ENCODE peak calls at places on chromosomes 4 and X, in six cellular contexts. One of them, this sample, is unnamed.
A peak's percentile ranks its signal among the peaks of the same experiment; 100 is the strongest.

GRCh38 chr4:5451243-5451642 is 257.1 kb downstream of the EVC2 start:
- DNase-seq in K562: no peak
- DNase-seq in H1: no peak
- DNase-seq in SK-N-SH: no peak
- DNase-seq in GM12878: no peak
- DNase-seq in HepG2: no peak
- DNase-seq in this sample: no peak

GRCh38 chrX:121254336-121254735 is 206.9 kb downstream of the GLUD2 start:
- DNase-seq in K562: no peak
- DNase-seq in H1: no peak
- DNase-seq in SK-N-SH: no peak
- DNase-seq in GM12878: no peak
- DNase-seq in HepG2: peak; percentile 5
- DNase-seq in this sample: no peak

GRCh38 chr4:90598741-90599140 is 471.5 kb downstream of the CCSER1 start:
- DNase-seq in K562: no peak
- DNase-seq in H1: no peak
- DNase-seq in SK-N-SH: no peak
- DNase-seq in GM12878: no peak
- DNase-seq in HepG2: no peak
- DNase-seq in this sample: no peak

GRCh38 chr4:140645614-140646412 is 77.1 kb upstream of the UCP1 start:
- DNase-seq in K562: no peak
- DNase-seq in H1: no peak
- DNase-seq in SK-N-SH: no peak
- DNase-seq in GM12878: no peak
- DNase-seq in HepG2: peak; percentile 49
- DNase-seq in this sample: no peak

GRCh38 chrX:34918856-34919255 is 23.7 kb upstream of the FAM47B start:
- DNase-seq in K562: no peak
- DNase-seq in H1: no peak
- DNase-seq in SK-N-SH: peak; percentile 12
- DNase-seq in GM12878: no peak
- DNase-seq in HepG2: peak; percentile 9
- DNase-seq in this sample: no peak

GRCh38 chrX:10010686-10011085 is 43.5 kb downstream of the CLDN34 start:
- DNase-seq in K562: no peak
- DNase-seq in H1: no peak
- DNase-seq in SK-N-SH: no peak
- DNase-seq in GM12878: no peak
- DNase-seq in HepG2: peak; percentile 67
- DNase-seq in this sample: no peak

GRCh38 chr4:134089885-134090284 is 111.7 kb downstream of the PABPC4L start:
- DNase-seq in K562: no peak
- DNase-seq in H1: no peak
- DNase-seq in SK-N-SH: no peak
- DNase-seq in GM12878: no peak
- DNase-seq in HepG2: no peak
- DNase-seq in this sample: no peak

GRCh38 chr4:74009307-74009706 is 10.8 kb upstream of the CXCL5 start:
- DNase-seq in K562: no peak
- DNase-seq in H1: no peak
- DNase-seq in SK-N-SH: no peak
- DNase-seq in GM12878: no peak
- DNase-seq in HepG2: no peak
- DNase-seq in this sample: peak; percentile 47

GRCh38 chrX:130172127-130172834 is 519 bp downstream of the RAB33A start:
- DNase-seq in K562: no peak
- DNase-seq in H1: no peak
- DNase-seq in SK-N-SH: peak; percentile 48
- DNase-seq in GM12878: no peak
- DNase-seq in HepG2: no peak
- DNase-seq in this sample: no peak

GRCh38 chrX:68045008-68045577 is 388.2 kb downstream of the OPHN1 start:
- DNase-seq in K562: no peak
- DNase-seq in H1: no peak
- DNase-seq in SK-N-SH: no peak
- DNase-seq in GM12878: no peak
- DNase-seq in HepG2: no peak
- DNase-seq in this sample: no peak

GRCh38 chrX:150990910-150991309 is 7.8 kb downstream of the HMGB3 start:
- DNase-seq in K562: no peak
- DNase-seq in H1: no peak
- DNase-seq in SK-N-SH: no peak
- DNase-seq in GM12878: no peak
- DNase-seq in HepG2: no peak
- DNase-seq in this sample: no peak

GRCh38 chr4:59039046-59039445 is 1928.9 kb upstream of the IGFBP7 start:
- DNase-seq in K562: no peak
- DNase-seq in H1: no peak
- DNase-seq in SK-N-SH: no peak
- DNase-seq in GM12878: no peak
- DNase-seq in HepG2: no peak
- DNase-seq in this sample: no peak

GRCh38 chrX:118975831-118976598 is 1.6 kb downstream of the LONRF3 start:
- DNase-seq in K562: peak; percentile 67
- DNase-seq in H1: no peak
- DNase-seq in SK-N-SH: peak; percentile 52
- DNase-seq in GM12878: no peak
- DNase-seq in HepG2: peak; percentile 69
- DNase-seq in this sample: peak; percentile 80

GRCh38 chr4:157127571-157127970 is 51.6 kb downstream of the GLRB start:
- DNase-seq in K562: no peak
- DNase-seq in H1: no peak
- DNase-seq in SK-N-SH: no peak
- DNase-seq in GM12878: no peak
- DNase-seq in HepG2: no peak
- DNase-seq in this sample: no peak

GRCh38 chr4:157128395-157128794 is 52.4 kb downstream of the GLRB start:
- DNase-seq in K562: no peak
- DNase-seq in H1: no peak
- DNase-seq in SK-N-SH: peak; percentile 1
- DNase-seq in GM12878: no peak
- DNase-seq in HepG2: no peak
- DNase-seq in this sample: no peak
- TF ChIP-seq CTCF in K562: no peak
- TF ChIP-seq CTCF in H1: peak; percentile 20
- TF ChIP-seq CTCF in SK-N-SH: peak; percentile 69
- TF ChIP-seq CTCF in GM12878: no peak
- TF ChIP-seq CTCF in HepG2: peak; percentile 5
- TF ChIP-seq CTCF in this sample: no peak

DNA sequence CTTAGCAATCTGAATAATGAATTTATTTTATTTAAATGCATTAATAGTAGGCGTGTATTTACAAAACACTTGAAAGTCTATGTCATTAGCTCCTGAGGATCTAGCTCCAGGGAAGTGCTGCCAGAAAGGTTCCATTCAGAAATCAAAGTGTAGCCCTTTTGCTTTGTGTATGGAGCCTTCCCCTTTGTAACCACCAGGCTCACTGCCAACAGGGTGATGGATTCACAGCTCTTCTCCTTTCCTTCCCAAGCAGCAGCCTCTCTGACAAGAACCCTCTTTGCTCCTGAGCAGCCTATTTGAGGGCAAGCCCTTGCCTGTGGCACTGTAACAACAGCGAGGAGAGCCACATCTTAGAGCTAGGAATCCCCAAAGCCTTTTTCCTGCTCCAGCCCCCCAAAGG is 286.0 kb upstream of the RASGEF1B start:
- DNase-seq in K562: no peak
- DNase-seq in H1: no peak
- DNase-seq in SK-N-SH: no peak
- DNase-seq in GM12878: no peak
- DNase-seq in HepG2: no peak
- DNase-seq in this sample: no peak
- TF ChIP-seq GABPA in K562: no peak
- TF ChIP-seq GABPA in H1: no peak
- TF ChIP-seq GABPA in SK-N-SH: no peak
- TF ChIP-seq GABPA in GM12878: no peak
- TF ChIP-seq GABPA in HepG2: no peak
- TF ChIP-seq GABPA in this sample: no peak

GRCh38 chr4:26110493-26110892 is 196.5 kb downstream of the SMIM20 start:
- DNase-seq in K562: no peak
- DNase-seq in H1: no peak
- DNase-seq in SK-N-SH: no peak
- DNase-seq in GM12878: no peak
- DNase-seq in HepG2: no peak
- DNase-seq in this sample: no peak
- TF ChIP-seq CTCF in K562: no peak
- TF ChIP-seq CTCF in H1: no peak
- TF ChIP-seq CTCF in SK-N-SH: no peak
- TF ChIP-seq CTCF in GM12878: no peak
- TF ChIP-seq CTCF in HepG2: no peak
- TF ChIP-seq CTCF in this sample: no peak

DNA sequence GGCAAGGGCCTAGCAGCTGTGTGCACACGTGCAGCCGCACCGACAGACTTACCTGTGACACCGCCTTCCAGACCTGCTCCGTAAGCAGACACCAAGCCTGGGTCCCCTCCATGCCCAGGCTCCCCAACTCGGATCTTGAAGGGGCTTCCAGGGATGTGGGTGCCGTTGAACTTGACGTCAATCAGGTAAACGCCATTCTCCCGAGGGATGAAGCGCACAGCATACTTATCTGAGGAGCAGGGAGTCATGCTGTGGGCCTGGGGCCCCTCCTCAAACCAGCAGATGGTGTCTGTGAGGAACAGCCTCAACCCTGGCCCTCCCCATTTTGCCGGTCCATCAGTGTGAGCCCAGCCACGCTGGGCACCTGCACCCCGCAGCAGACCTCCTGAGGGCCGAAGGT is 24.5 kb downstream of the FLNA start:
- DNase-seq in K562: no peak
- DNase-seq in H1: no peak
- DNase-seq in SK-N-SH: no peak
- DNase-seq in GM12878: no peak
- DNase-seq in HepG2: no peak
- DNase-seq in this sample: peak; percentile 13
- TF ChIP-seq GABPA in K562: no peak
- TF ChIP-seq GABPA in H1: no peak
- TF ChIP-seq GABPA in SK-N-SH: no peak
- TF ChIP-seq GABPA in GM12878: no peak
- TF ChIP-seq GABPA in HepG2: no peak
- TF ChIP-seq GABPA in this sample: no peak

DNA sequence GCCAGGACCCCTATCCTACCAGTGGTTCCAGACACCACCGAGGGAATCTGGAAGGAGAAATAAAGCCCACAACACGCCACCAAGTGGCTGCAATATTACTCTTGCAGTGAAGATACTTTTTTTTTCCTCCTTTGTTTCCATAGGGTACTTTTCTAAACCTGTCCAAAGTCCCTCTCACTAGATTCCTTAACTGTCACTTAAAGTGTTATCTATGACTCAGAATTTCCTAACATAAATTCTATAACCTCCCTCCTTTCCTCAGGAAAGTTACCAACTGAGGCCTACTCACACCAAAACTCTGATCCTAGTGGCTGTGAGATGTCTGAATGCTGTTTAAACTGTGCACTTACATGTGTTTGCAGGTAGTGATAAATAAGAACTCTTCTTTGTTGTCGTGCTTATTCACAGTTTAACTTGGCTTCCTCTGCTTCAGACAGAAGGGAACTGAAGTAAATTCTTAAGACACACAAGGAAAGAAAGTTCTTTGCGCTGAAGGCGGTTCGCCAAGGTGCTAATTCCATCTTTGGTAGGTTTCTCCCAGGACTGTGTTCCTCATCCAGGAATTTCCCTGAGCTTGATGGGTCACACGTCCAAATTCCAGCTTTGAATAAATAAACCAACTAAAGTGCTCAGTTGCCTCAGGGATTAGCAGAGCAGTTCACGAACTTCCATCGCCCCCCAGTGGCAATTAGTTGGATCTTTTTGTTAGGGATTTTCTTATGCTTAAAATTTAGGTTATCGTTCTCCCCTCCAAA is 10.7 kb upstream of the HCCS start:
- DNase-seq in K562: peak; percentile 28
- DNase-seq in H1: no peak
- DNase-seq in SK-N-SH: peak; percentile 34
- DNase-seq in GM12878: no peak
- DNase-seq in HepG2: peak; percentile 76
- DNase-seq in this sample: no peak
- TF ChIP-seq CTCF in K562: peak; percentile 47
- TF ChIP-seq CTCF in H1: peak; percentile 35
- TF ChIP-seq CTCF in SK-N-SH: peak; percentile 74
- TF ChIP-seq CTCF in GM12878: peak; percentile 23
- TF ChIP-seq CTCF in HepG2: peak; percentile 71
- TF ChIP-seq CTCF in this sample: no peak

GRCh38 chrX:27675493-27675892 is 85.3 kb downstream of the DCAF8L2 start:
- DNase-seq in K562: no peak
- DNase-seq in H1: no peak
- DNase-seq in SK-N-SH: no peak
- DNase-seq in GM12878: no peak
- DNase-seq in HepG2: no peak
- DNase-seq in this sample: no peak
- TF ChIP-seq GABPA in K562: no peak
- TF ChIP-seq GABPA in H1: no peak
- TF ChIP-seq GABPA in SK-N-SH: no peak
- TF ChIP-seq GABPA in GM12878: no peak
- TF ChIP-seq GABPA in HepG2: no peak
- TF ChIP-seq GABPA in this sample: no peak

GRCh38 chrX:85627363-85627762 is 247.9 kb upstream of the POF1B start:
- DNase-seq in K562: peak; percentile 1
- DNase-seq in H1: no peak
- DNase-seq in SK-N-SH: peak; percentile 6
- DNase-seq in GM12878: no peak
- DNase-seq in HepG2: no peak
- DNase-seq in this sample: no peak
- TF ChIP-seq CTCF in K562: peak; percentile 25
- TF ChIP-seq CTCF in H1: peak; percentile 42
- TF ChIP-seq CTCF in SK-N-SH: peak; percentile 81
- TF ChIP-seq CTCF in GM12878: peak; percentile 50
- TF ChIP-seq CTCF in HepG2: no peak
- TF ChIP-seq CTCF in this sample: no peak

DNA sequence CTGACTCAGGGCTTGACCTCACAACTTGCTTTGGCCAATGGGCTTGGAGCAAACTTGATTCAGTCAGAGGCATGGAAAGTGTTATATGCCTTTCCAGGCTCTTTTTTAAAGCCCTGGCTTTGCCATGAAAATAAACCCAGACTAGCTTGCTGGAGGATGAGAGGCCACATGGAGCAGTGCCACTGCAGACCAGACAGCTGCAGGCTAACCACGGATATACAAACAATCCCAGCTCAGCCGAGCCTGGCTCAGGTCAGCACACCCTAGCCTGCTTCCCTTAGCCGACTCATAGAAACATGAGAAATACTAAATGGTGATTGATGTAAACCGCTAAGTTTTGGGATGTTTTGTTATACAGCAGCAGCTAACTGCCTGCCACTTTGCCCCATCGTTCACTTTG is 345.1 kb downstream of the ARHGAP10 start:
- DNase-seq in K562: no peak
- DNase-seq in H1: no peak
- DNase-seq in SK-N-SH: no peak
- DNase-seq in GM12878: no peak
- DNase-seq in HepG2: no peak
- DNase-seq in this sample: no peak
- TF ChIP-seq GABPA in K562: no peak
- TF ChIP-seq GABPA in H1: no peak
- TF ChIP-seq GABPA in SK-N-SH: no peak
- TF ChIP-seq GABPA in GM12878: no peak
- TF ChIP-seq GABPA in HepG2: no peak
- TF ChIP-seq GABPA in this sample: no peak

GRCh38 chr4:71526626-71527406 is 188.0 kb downstream of the SLC4A4 start:
- DNase-seq in K562: no peak
- DNase-seq in H1: no peak
- DNase-seq in SK-N-SH: no peak
- DNase-seq in GM12878: no peak
- DNase-seq in HepG2: no peak
- DNase-seq in this sample: no peak
- TF ChIP-seq CTCF in K562: peak; percentile 11
- TF ChIP-seq CTCF in H1: peak; percentile 55
- TF ChIP-seq CTCF in SK-N-SH: peak; percentile 40
- TF ChIP-seq CTCF in GM12878: peak; percentile 35
- TF ChIP-seq CTCF in HepG2: no peak
- TF ChIP-seq CTCF in this sample: no peak

This sample was measured in HL-60.